ENCODE peak calls at places on chromosomes 11 and 22, in four cellular contexts. One of them, this sample, is unnamed. For H3K36me3 and H3K27me3, the result is how much of the 10 kb centered on the place peaks cover.

GRCh38 chr11:104327864-104328513 is 164.0 kb upstream of the PDGFD start:
- DNase-seq in bronchial epithelial cell: no peak
- DNase-seq in neuronal stem cell: no peak
- DNase-seq in CD8-positive, alpha-beta T cell: no peak
- DNase-seq in this sample: no peak

GRCh38 chr22:17866621-17867020 is 92.4 kb upstream of the BID start:
- DNase-seq in bronchial epithelial cell: no peak
- DNase-seq in neuronal stem cell: no peak
- DNase-seq in CD8-positive, alpha-beta T cell: no peak
- DNase-seq in this sample: no peak

GRCh38 chr11:63769044-63769718 is 606 bp upstream of the ZFTA start:
- DNase-seq in bronchial epithelial cell: peak
- DNase-seq in CD8-positive, alpha-beta T cell: peak
- DNase-seq in neuronal stem cell: peak
- DNase-seq in this sample: peak

GRCh38 chr11:126363706-126364245 is 8.3 kb downstream of the ST3GAL4 start:
- DNase-seq in CD8-positive, alpha-beta T cell: no peak
- DNase-seq in bronchial epithelial cell: no peak
- DNase-seq in neuronal stem cell: no peak
- DNase-seq in this sample: no peak

GRCh38 chr11:11731311-11732083 is 109.7 kb upstream of the GALNT18 start:
- DNase-seq in bronchial epithelial cell: peak
- DNase-seq in CD8-positive, alpha-beta T cell: no peak
- DNase-seq in neuronal stem cell: no peak
- DNase-seq in this sample: peak

GRCh38 chr11:43968719-43969118 is 26.3 kb downstream of the C11orf96 start:
- DNase-seq in neuronal stem cell: no peak
- DNase-seq in bronchial epithelial cell: no peak
- DNase-seq in CD8-positive, alpha-beta T cell: no peak
- DNase-seq in this sample: no peak

GRCh38 chr11:86438685-86439084 is 64.0 kb downstream of the CCDC81 start:
- DNase-seq in bronchial epithelial cell: peak
- DNase-seq in neuronal stem cell: no peak
- DNase-seq in CD8-positive, alpha-beta T cell: no peak
- DNase-seq in this sample: no peak

GRCh38 chr11:69442012-69442806 is 39.3 kb upstream of the LINC01488 start:
- DNase-seq in bronchial epithelial cell: peak
- DNase-seq in CD8-positive, alpha-beta T cell: no peak
- DNase-seq in neuronal stem cell: no peak
- DNase-seq in this sample: no peak

GRCh38 chr11:134272381-134273316 is 3.5 kb upstream of the GLB1L3 start:
- DNase-seq in neuronal stem cell: no peak
- DNase-seq in CD8-positive, alpha-beta T cell: peak
- DNase-seq in bronchial epithelial cell: no peak
- DNase-seq in this sample: no peak

GRCh38 chr11:70524096-70524922 is 126.0 kb downstream of the CTTN start:
- DNase-seq in neuronal stem cell: no peak
- DNase-seq in bronchial epithelial cell: no peak
- DNase-seq in CD8-positive, alpha-beta T cell: no peak
- DNase-seq in this sample: no peak

GRCh38 chr11:132848336-132848735 is 684.0 kb downstream of the OPCML start:
- DNase-seq in neuronal stem cell: no peak
- DNase-seq in bronchial epithelial cell: peak
- DNase-seq in CD8-positive, alpha-beta T cell: no peak
- DNase-seq in this sample: no peak

GRCh38 chr22:31561238-31561887 is 65.0 kb downstream of the SFI1 start:
- DNase-seq in bronchial epithelial cell: peak
- DNase-seq in neuronal stem cell: peak
- DNase-seq in CD8-positive, alpha-beta T cell: no peak
- DNase-seq in this sample: peak

GRCh38 chr11:111081021-111081511 is 164.5 kb upstream of the POU2AF2 start:
- DNase-seq in bronchial epithelial cell: no peak
- DNase-seq in CD8-positive, alpha-beta T cell: no peak
- DNase-seq in neuronal stem cell: no peak
- DNase-seq in this sample: no peak

GRCh38 chr11:44622190-44622650 is 56.8 kb downstream of the CD82 start:
- DNase-seq in bronchial epithelial cell: no peak
- DNase-seq in neuronal stem cell: no peak
- DNase-seq in CD8-positive, alpha-beta T cell: peak
- DNase-seq in this sample: no peak

GRCh38 chr11:1336836-1337646 is 27.6 kb upstream of the TOLLIP start:
- DNase-seq in neuronal stem cell: no peak
- DNase-seq in bronchial epithelial cell: no peak
- DNase-seq in CD8-positive, alpha-beta T cell: peak
- DNase-seq in this sample: no peak

GRCh38 chr11:128207861-128208321 is 379.5 kb downstream of the ETS1 start:
- DNase-seq in neuronal stem cell: no peak
- DNase-seq in CD8-positive, alpha-beta T cell: no peak
- DNase-seq in bronchial epithelial cell: peak
- DNase-seq in this sample: peak
- H3K4me3 ChIP-seq in neuronal stem cell: no peak
- H3K4me3 ChIP-seq in CD8-positive, alpha-beta T cell: no peak
- H3K4me3 ChIP-seq in bronchial epithelial cell: no peak
- H3K4me3 ChIP-seq in this sample: no peak

GRCh38 chr11:101723371-101723770 is 139.6 kb upstream of the TRPC6 start:
- DNase-seq in CD8-positive, alpha-beta T cell: no peak
- DNase-seq in neuronal stem cell: no peak
- DNase-seq in bronchial epithelial cell: peak
- DNase-seq in this sample: peak

GRCh38 chr11:101715281-101715680 is 131.5 kb upstream of the TRPC6 start:
- DNase-seq in neuronal stem cell: no peak
- DNase-seq in CD8-positive, alpha-beta T cell: no peak
- DNase-seq in bronchial epithelial cell: peak
- DNase-seq in this sample: no peak

GRCh38 chr11:101717621-101718020 is 133.8 kb upstream of the TRPC6 start:
- DNase-seq in neuronal stem cell: no peak
- DNase-seq in CD8-positive, alpha-beta T cell: no peak
- DNase-seq in bronchial epithelial cell: peak
- DNase-seq in this sample: no peak

GRCh38 chr11:101721270-101721669 is 137.5 kb upstream of the TRPC6 start:
- DNase-seq in neuronal stem cell: no peak
- DNase-seq in bronchial epithelial cell: peak
- DNase-seq in CD8-positive, alpha-beta T cell: no peak
- DNase-seq in this sample: peak

GRCh38 chr11:101718406-101718805 is 134.6 kb upstream of the TRPC6 start:
- DNase-seq in bronchial epithelial cell: peak
- DNase-seq in CD8-positive, alpha-beta T cell: no peak
- DNase-seq in neuronal stem cell: no peak
- DNase-seq in this sample: no peak
- H3K36me3 ChIP-seq in bronchial epithelial cell: under half
- H3K36me3 ChIP-seq in CD8-positive, alpha-beta T cell: under half
- H3K36me3 ChIP-seq in neuronal stem cell: under half
- H3K36me3 ChIP-seq in this sample: under half

GRCh38 chr22:23497016-23497885 is 82.8 kb downstream of the IGLL1 start:
- DNase-seq in bronchial epithelial cell: no peak
- DNase-seq in neuronal stem cell: no peak
- DNase-seq in CD8-positive, alpha-beta T cell: no peak
- DNase-seq in this sample: no peak
- H3K27me3 ChIP-seq in bronchial epithelial cell: under half
- H3K27me3 ChIP-seq in neuronal stem cell: under half
- H3K27me3 ChIP-seq in CD8-positive, alpha-beta T cell: under half
- H3K27me3 ChIP-seq in this sample: under half

GRCh38 chr11:29334781-29335140 is 682.1 kb downstream of the KCNA4 start:
- DNase-seq in bronchial epithelial cell: no peak
- DNase-seq in neuronal stem cell: no peak
- DNase-seq in CD8-positive, alpha-beta T cell: no peak
- DNase-seq in this sample: no peak

GRCh38 chr11:29333993-29334780 is 682.6 kb downstream of the KCNA4 start:
- DNase-seq in bronchial epithelial cell: peak
- DNase-seq in neuronal stem cell: peak
- DNase-seq in CD8-positive, alpha-beta T cell: no peak
- DNase-seq in this sample: peak

DNA sequence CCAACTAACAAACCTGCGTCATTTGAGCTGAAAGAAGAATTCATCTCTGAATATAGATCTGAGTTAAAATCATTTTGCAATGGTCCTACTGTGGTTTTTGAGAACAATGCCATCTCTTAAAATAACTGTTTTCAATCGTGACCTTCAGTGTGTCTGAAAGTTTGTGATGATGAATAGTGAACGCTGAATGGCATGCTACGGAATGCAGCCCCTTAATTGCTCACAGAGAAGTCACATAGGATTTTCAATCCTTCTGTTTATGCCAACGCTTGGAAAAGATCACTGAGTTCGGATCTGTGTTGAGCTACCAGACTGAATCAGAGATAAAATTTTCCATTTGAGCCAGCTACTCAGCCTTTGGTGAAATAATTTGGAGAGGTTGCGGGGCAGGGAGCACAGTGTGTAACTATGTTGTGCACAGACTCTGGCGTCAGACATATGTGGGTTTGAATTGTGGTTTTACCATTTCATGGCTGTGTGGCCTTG is 680.1 kb downstream of the KCNA4 start:
- DNase-seq in neuronal stem cell: no peak
- DNase-seq in bronchial epithelial cell: no peak
- DNase-seq in CD8-positive, alpha-beta T cell: no peak
- DNase-seq in this sample: peak
- H3K4me3 ChIP-seq in neuronal stem cell: no peak
- H3K4me3 ChIP-seq in bronchial epithelial cell: no peak
- H3K4me3 ChIP-seq in CD8-positive, alpha-beta T cell: no peak
- H3K4me3 ChIP-seq in this sample: no peak

GRCh38 chr11:72314199-72314598 is 70.2 kb upstream of the PHOX2A start:
- DNase-seq in CD8-positive, alpha-beta T cell: no peak
- DNase-seq in neuronal stem cell: no peak
- DNase-seq in bronchial epithelial cell: no peak
- DNase-seq in this sample: no peak
- H3K36me3 ChIP-seq in CD8-positive, alpha-beta T cell: under half
- H3K36me3 ChIP-seq in neuronal stem cell: under half
- H3K36me3 ChIP-seq in bronchial epithelial cell: under half
- H3K36me3 ChIP-seq in this sample: under half

GRCh38 chr11:114129699-114130659 is 70.5 kb downstream of the ZBTB16 start:
- DNase-seq in bronchial epithelial cell: peak
- DNase-seq in neuronal stem cell: no peak
- DNase-seq in CD8-positive, alpha-beta T cell: no peak
- DNase-seq in this sample: no peak

GRCh38 chr11:114131366-114131963 is 72.0 kb downstream of the ZBTB16 start:
- DNase-seq in bronchial epithelial cell: no peak
- DNase-seq in CD8-positive, alpha-beta T cell: no peak
- DNase-seq in neuronal stem cell: no peak
- DNase-seq in this sample: no peak

GRCh38 chr11:114125531-114125930 is 66.0 kb downstream of the ZBTB16 start:
- DNase-seq in neuronal stem cell: no peak
- DNase-seq in bronchial epithelial cell: no peak
- DNase-seq in CD8-positive, alpha-beta T cell: no peak
- DNase-seq in this sample: no peak

GRCh38 chr11:114125959-114126358 is 66.4 kb downstream of the ZBTB16 start:
- DNase-seq in bronchial epithelial cell: no peak
- DNase-seq in CD8-positive, alpha-beta T cell: no peak
- DNase-seq in neuronal stem cell: no peak
- DNase-seq in this sample: no peak

GRCh38 chr11:114128399-114128798 is 68.9 kb downstream of the ZBTB16 start:
- DNase-seq in neuronal stem cell: no peak
- DNase-seq in CD8-positive, alpha-beta T cell: no peak
- DNase-seq in bronchial epithelial cell: no peak
- DNase-seq in this sample: no peak
- H3K27me3 ChIP-seq in neuronal stem cell: under half
- H3K27me3 ChIP-seq in CD8-positive, alpha-beta T cell: under half
- H3K27me3 ChIP-seq in bronchial epithelial cell: under half
- H3K27me3 ChIP-seq in this sample: under half